ENCODE peak calls at places on chromosomes 6 and 20, in six cellular contexts. X is breast epithelium; A is heart right ventricle; J is esophagus squamous epithelium; V is CD8-positive, alpha-beta T cell; Z is PC-9. L is an unnamed sample. For H3K4me1 and H3K9me3, the result is how much of the 10 kb centered on the place peaks cover.

GRCh38 chr6:34671362-34671761 is 25.2 kb downstream of the ILRUN start:
- DNase-seq in X (no peak), A (no peak), J (no peak), V (no peak), Z (no peak), L (no peak)

GRCh38 chr20:11585752-11586352 is 331.8 kb upstream of the BTBD3 start:
- DNase-seq in X (no peak), A (no peak), J (no peak), V (no peak), Z (no peak), L (no peak)

GRCh38 chr6:80454661-80455365 is 348.3 kb downstream of the BCKDHB start:
- DNase-seq in X (no peak), A (no peak), J (no peak), V (no peak), Z (no peak), L (no peak)

GRCh38 chr20:10754809-10755208 is 81.0 kb upstream of the JAG1 start:
- DNase-seq in X (no peak), A (no peak), J (no peak), V (no peak), Z (no peak), L (no peak)

GRCh38 chr6:18693923-18694322 is 306.8 kb downstream of the RNF144B start:
- DNase-seq in X (no peak), A (no peak), J (no peak), V (no peak), Z (no peak), L (no peak)

GRCh38 chr20:35654415-35654814 is 10.3 kb downstream of the CPNE1 start:
- DNase-seq in X (no peak), A (no peak), J (no peak), V (no peak), Z (no peak), L (no peak)

GRCh38 chr6:43972915-43973304 is 154.3 kb downstream of the MRPL14 start:
- DNase-seq in X (peak), A (peak), J (no peak), V (no peak), Z (no peak), L (peak)

GRCh38 chr6:31920803-31921202 is 6.7 kb upstream of the C2 start:
- DNase-seq in X (no peak), A (no peak), J (no peak), V (no peak), Z (no peak), L (no peak)

GRCh38 chr6:89508755-89509563 is 76.0 kb downstream of the ANKRD6 start:
- DNase-seq in X (no peak), A (no peak), J (no peak), V (no peak), Z (no peak), L (no peak)

GRCh38 chr6:144314003-144314485 is 28.9 kb downstream of the UTRN start:
- DNase-seq in X (no peak), A (peak), J (no peak), V (no peak), Z (no peak), L (peak)

GRCh38 chr6:81708306-81708705 is 44.2 kb downstream of the TENT5A start:
- DNase-seq in X (no peak), A (no peak), J (no peak), V (no peak), Z (no peak), L (no peak)

GRCh38 chr6:4794140-4794707 is 18.0 kb downstream of the CDYL start:
- DNase-seq in X (no peak), A (peak), J (no peak), V (no peak), Z (no peak), L (no peak)

GRCh38 chr6:3987072-3987471 is 91.9 kb downstream of the FAM217A start:
- DNase-seq in X (no peak), A (no peak), J (no peak), V (no peak), Z (peak), L (no peak)

GRCh38 chr20:38191654-38192053 is 26.6 kb upstream of the TGM2 start:
- DNase-seq in X (no peak), A (no peak), J (no peak), V (no peak), Z (no peak), L (no peak)

GRCh38 chr6:42378125-42378524 is 73.6 kb downstream of the TRERF1 start:
- DNase-seq in X (no peak), A (no peak), J (no peak), V (no peak), Z (no peak), L (no peak)

GRCh38 chr6:164842085-164842484 is 467.3 kb downstream of the C6orf118 start:
- DNase-seq in X (no peak), A (no peak), J (no peak), V (no peak), Z (no peak), L (no peak)

GRCh38 chr20:7113577-7114466 is 346.3 kb downstream of the BMP2 start:
- DNase-seq in X (no peak), A (peak), J (no peak), V (no peak), Z (no peak), L (peak)

GRCh38 chr20:48930035-48930434 is 8.5 kb downstream of the ARFGEF2 start:
- DNase-seq in X (no peak), A (no peak), J (no peak), V (no peak), Z (no peak), L (no peak)

GRCh38 chr6:63549076-63549475 is 23.2 kb upstream of the LOC128125822 start:
- DNase-seq in X (no peak), A (no peak), J (no peak), V (no peak), Z (no peak), L (no peak)

GRCh38 chr6:157535354-157536217 is 154.6 kb downstream of the ZDHHC14 start:
- DNase-seq in X (no peak), A (no peak), J (no peak), V (no peak), Z (no peak), L (no peak)

GRCh38 chr6:140046030-140046632 is 671.7 kb upstream of the CITED2 start:
- DNase-seq in X (no peak), A (no peak), J (no peak), V (no peak), Z (no peak), L (no peak)

GRCh38 chr6:48135352-48136084 is 24.5 kb upstream of the PTCHD4 start:
- DNase-seq in X (no peak), A (no peak), J (no peak), V (no peak), Z (no peak), L (no peak)

GRCh38 chr20:24096256-24096655 is 107.7 kb upstream of the GGTLC1 start:
- DNase-seq in X (no peak), A (no peak), J (no peak), V (no peak), Z (no peak), L (no peak)

GRCh38 chr6:33116417-33116816 is 40.6 kb downstream of the HLA-DPB1 start:
- DNase-seq in X (no peak), A (no peak), J (no peak), V (no peak), Z (no peak), L (no peak)

GRCh38 chr6:32982084-32982701 is 13.8 kb downstream of the BRD2 start:
- DNase-seq in X (no peak), A (no peak), J (no peak), V (no peak), Z (no peak), L (no peak)

GRCh38 chr6:100001915-100002388 is 7.9 kb upstream of the MCHR2 start:
- DNase-seq in X (no peak), A (peak), J (no peak), V (peak), Z (peak), L (peak)

GRCh38 chr6:14621518-14621917 is 503.9 kb downstream of the CD83 start:
- DNase-seq in X (no peak), A (no peak), J (no peak), V (no peak), Z (no peak), L (no peak)

GRCh38 chr20:51169813-51170212 is 146.9 kb upstream of the KCNG1 start:
- DNase-seq in X (no peak), A (no peak), J (no peak), V (no peak), Z (no peak), L (no peak)

GRCh38 chr20:40255368-40255767 is 433.7 kb downstream of the MAFB start:
- DNase-seq in X (no peak), A (no peak), J (no peak), V (no peak), Z (no peak), L (peak)

GRCh38 chr6:37752718-37753117 is 55.0 kb upstream of the MDGA1 start:
- DNase-seq in X (no peak), A (no peak), J (no peak), V (no peak), Z (no peak), L (no peak)

GRCh38 chr6:68197356-68197755 is 437.7 kb upstream of the ADGRB3 start:
- DNase-seq in X (no peak), A (no peak), J (no peak), V (no peak), Z (no peak), L (no peak)

GRCh38 chr6:87237804-87238203 is 82.4 kb downstream of the ZNF292 start:
- DNase-seq in X (no peak), A (no peak), J (no peak), V (no peak), Z (no peak), L (no peak)

GRCh38 chr6:111844921-111845320 is 28.3 kb downstream of the FYN start:
- DNase-seq in X (no peak), A (no peak), J (no peak), V (no peak), Z (no peak), L (no peak)
- H3K4me1 ChIP-seq in X (under half), A (half or more), J (half or more), V (half or more), Z (under half), L (under half)

DNA sequence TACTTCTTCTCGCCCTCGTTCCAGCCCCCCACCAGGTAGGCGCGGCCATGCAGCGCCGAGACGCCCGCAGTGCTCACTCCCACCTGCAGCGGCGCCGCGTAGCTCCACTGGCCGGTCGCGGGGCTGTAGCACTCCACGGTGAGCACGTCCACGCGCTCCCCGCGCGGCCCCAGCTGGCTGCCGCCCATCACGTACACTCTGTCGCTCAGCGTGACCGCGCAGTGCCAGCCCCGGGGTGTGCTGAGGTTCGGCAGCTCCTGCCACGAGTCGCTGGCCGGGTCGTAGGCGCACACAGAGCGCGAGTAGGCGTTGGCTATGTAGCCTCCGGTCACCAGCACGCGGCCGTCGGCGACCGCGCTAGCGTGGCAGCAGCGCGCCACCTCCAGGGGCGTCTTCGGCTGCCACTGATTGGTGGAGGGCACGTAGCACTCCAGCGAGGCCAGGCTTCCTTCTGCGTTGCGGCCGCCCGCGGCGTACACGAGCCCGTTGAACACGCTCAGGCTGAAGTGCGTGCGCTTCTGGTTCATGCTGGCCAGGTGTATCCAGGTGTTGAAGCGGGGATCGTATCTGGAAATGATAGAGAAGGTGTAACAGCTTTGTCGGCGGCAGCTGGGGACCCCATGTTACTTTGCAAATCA is 13.7 kb downstream of the KLHL31 start:
- DNase-seq in X (peak), A (peak), J (peak), V (peak), Z (peak), L (peak)
- TF ChIP-seq CTCF in X (peak), A (no peak), J (peak), V (no peak), Z (no peak), L (no peak)

DNA sequence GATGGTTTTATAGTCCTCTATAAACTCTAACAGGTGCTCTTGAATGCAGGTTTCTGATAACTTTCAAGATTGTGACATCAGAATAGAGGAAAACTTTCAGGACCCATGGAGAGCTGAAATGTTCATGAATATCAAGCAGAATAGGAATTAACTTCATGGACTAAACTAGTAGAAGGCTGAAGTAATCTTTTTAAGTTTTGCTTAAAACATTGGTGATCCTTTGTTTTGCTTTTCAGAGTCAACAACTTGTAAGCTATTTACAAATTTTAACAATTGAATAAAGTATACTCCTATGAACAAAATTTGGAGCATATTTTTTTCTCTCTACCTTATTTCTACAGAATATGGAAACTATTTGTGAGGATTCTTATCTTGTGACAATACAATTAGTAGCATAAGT is 25.2 kb upstream of the GOPC start:
- DNase-seq in X (no peak), A (no peak), J (no peak), V (no peak), Z (no peak), L (no peak)
- H3K9me3 ChIP-seq in X (under half), A (under half), J (under half), V (under half), Z (under half), L (under half)

GRCh38 chr6:73058736-73059135 is 166.6 kb downstream of the KHDC1L start:
- DNase-seq in X (no peak), A (no peak), J (no peak), V (no peak), Z (no peak), L (no peak)

GRCh38 chr6:73062121-73062520 is 163.2 kb downstream of the KHDC1L start:
- DNase-seq in X (no peak), A (no peak), J (no peak), V (no peak), Z (no peak), L (no peak)

GRCh38 chr6:73064261-73064660 is 161.0 kb downstream of the KHDC1L start:
- DNase-seq in X (no peak), A (no peak), J (no peak), V (no peak), Z (no peak), L (no peak)

DNA sequence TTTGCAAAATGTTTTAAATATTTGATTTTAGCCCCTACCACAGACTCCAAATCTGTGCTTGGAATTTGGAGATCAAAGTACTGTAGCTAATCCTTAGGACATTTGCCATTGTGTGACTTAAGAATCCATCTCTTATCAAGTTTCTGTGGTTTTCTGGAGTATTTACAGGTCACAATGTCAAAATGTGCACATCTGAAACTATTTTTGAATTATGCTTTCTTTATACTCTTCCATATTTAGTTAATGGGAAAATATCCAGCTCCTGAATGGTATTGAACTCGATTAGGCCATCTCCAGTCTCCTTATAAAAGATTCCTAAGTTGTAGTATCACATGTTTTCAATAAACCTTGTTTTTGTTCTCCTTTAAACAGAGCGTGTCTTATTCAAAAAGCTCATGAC is 162.5 kb downstream of the KHDC1L start:
- DNase-seq in X (no peak), A (no peak), J (no peak), V (no peak), Z (no peak), L (no peak)
- H3K4me1 ChIP-seq in X (under half), A (under half), J (under half), V (under half), Z (under half), L (under half)